ENCODE peak calls at places on chromosomes 11 and 22, in six cellular contexts. O, K, L, W, Q and H are unnamed samples.

GRCh38 chr11:129061466-129062194 is 119.0 kb upstream of the TP53AIP1 start:
- DNase-seq in Q (no peak), L (no peak), K (no peak), O (peak), W (no peak), H (no peak)

GRCh38 chr22:33553493-33553892 is 366.8 kb downstream of the LARGE1 start:
- DNase-seq in O (no peak), W (no peak), Q (no peak), K (no peak), L (no peak), H (no peak)

GRCh38 chr22:45296628-45297297 is 12.0 kb downstream of the UPK3A start:
- DNase-seq in W (no peak), Q (peak), O (no peak), L (no peak), K (no peak), H (no peak)

GRCh38 chr11:10326080-10326964 is 21.4 kb downstream of the ADM start:
- DNase-seq in K (no peak), L (peak), W (no peak), Q (no peak), O (peak), H (no peak)

GRCh38 chr22:46113910-46114517 is 36.3 kb upstream of the PPARA start:
- DNase-seq in O (no peak), L (peak), W (no peak), Q (no peak), K (no peak), H (no peak)

GRCh38 chr22:43481528-43482309 is 69.9 kb downstream of the MPPED1 start:
- DNase-seq in O (no peak), L (no peak), K (peak), W (no peak), Q (no peak), H (peak)

GRCh38 chr11:11505701-11506100 is 116.1 kb downstream of the GALNT18 start:
- DNase-seq in O (no peak), Q (no peak), W (no peak), L (no peak), K (no peak), H (no peak)

GRCh38 chr22:49771266-49772065 is 56.2 kb downstream of the BRD1 start:
- DNase-seq in O (no peak), W (no peak), L (peak), Q (no peak), K (peak), H (no peak)

GRCh38 chr11:82080160-82080559 is 653.5 kb downstream of the FAM181B start:
- DNase-seq in Q (no peak), W (no peak), L (no peak), K (no peak), O (no peak), H (no peak)

GRCh38 chr11:22875869-22876473 is 15.7 kb upstream of the CCDC179 start:
- DNase-seq in K (no peak), L (no peak), O (peak), W (peak), Q (peak), H (peak)

GRCh38 chr11:9461760-9462134 is 935 bp downstream of the ZNF143 start:
- DNase-seq in Q (no peak), L (no peak), O (no peak), K (no peak), W (no peak), H (no peak)

GRCh38 chr22:44723801-44724200 is 21.8 kb downstream of the PRR5 start:
- DNase-seq in O (no peak), W (no peak), K (no peak), Q (no peak), L (no peak), H (no peak)

GRCh38 chr11:35763301-35763700 is 100.7 kb downstream of the TRIM44 start:
- DNase-seq in K (no peak), L (no peak), W (no peak), Q (no peak), O (no peak), H (no peak)

GRCh38 chr22:45105281-45105700 is 58.4 kb upstream of the NUP50 start:
- DNase-seq in Q (no peak), W (no peak), L (no peak), K (no peak), O (peak), H (no peak)

GRCh38 chr11:103948331-103948730 is 88.1 kb upstream of the DDI1 start:
- DNase-seq in Q (no peak), K (no peak), W (no peak), O (no peak), L (no peak), H (no peak)

GRCh38 chr11:61650781-61651571 is 29.2 kb upstream of the DAGLA start:
- DNase-seq in K (peak), L (no peak), O (no peak), W (no peak), Q (no peak), H (no peak)